ENCODE peak calls at places on chromosomes 13 and 19, in five cellular contexts. One of them, this sample, is unnamed.

GRCh38 chr13:93721483-93721882 is 494.9 kb downstream of the GPC6 start:
- DNase-seq in stomach: no peak
- DNase-seq in breast epithelium: no peak
- DNase-seq in esophagus muscularis mucosa: no peak
- DNase-seq in H1: no peak
- DNase-seq in this sample: no peak

GRCh38 chr13:35460061-35460460 is 16.4 kb downstream of the MAB21L1 start:
- DNase-seq in breast epithelium: no peak
- DNase-seq in H1: no peak
- DNase-seq in esophagus muscularis mucosa: no peak
- DNase-seq in stomach: no peak
- DNase-seq in this sample: no peak

GRCh38 chr19:6579450-6580178 is 11.3 kb downstream of the CD70 start:
- DNase-seq in esophagus muscularis mucosa: no peak
- DNase-seq in breast epithelium: no peak
- DNase-seq in stomach: no peak
- DNase-seq in H1: no peak
- DNase-seq in this sample: no peak

GRCh38 chr13:33355470-33355869 is 69.9 kb upstream of the STARD13 start:
- DNase-seq in breast epithelium: no peak
- DNase-seq in esophagus muscularis mucosa: no peak
- DNase-seq in H1: no peak
- DNase-seq in stomach: no peak
- DNase-seq in this sample: no peak

GRCh38 chr13:38321654-38322053 is 28.0 kb upstream of the UFM1 start:
- DNase-seq in stomach: no peak
- DNase-seq in breast epithelium: no peak
- DNase-seq in esophagus muscularis mucosa: no peak
- DNase-seq in H1: no peak
- DNase-seq in this sample: no peak

GRCh38 chr13:44267966-44268365 is 105.7 kb upstream of the SERP2 start:
- DNase-seq in esophagus muscularis mucosa: no peak
- DNase-seq in stomach: no peak
- DNase-seq in breast epithelium: no peak
- DNase-seq in H1: no peak
- DNase-seq in this sample: no peak

GRCh38 chr19:19627716-19628498 is at the start of gene LPAR2:
- DNase-seq in breast epithelium: peak; percentile 50
- DNase-seq in esophagus muscularis mucosa: no peak
- DNase-seq in stomach: peak; percentile 87
- DNase-seq in H1: no peak
- DNase-seq in this sample: peak; percentile 75

GRCh38 chr19:34639491-34640085 is 37.4 kb downstream of the SCGB2B2 start:
- DNase-seq in esophagus muscularis mucosa: no peak
- DNase-seq in stomach: peak; percentile 60
- DNase-seq in breast epithelium: no peak
- DNase-seq in H1: no peak
- DNase-seq in this sample: no peak

GRCh38 chr19:17076539-17076919 is 952 bp downstream of the MYO9B start:
- DNase-seq in stomach: no peak
- DNase-seq in breast epithelium: no peak
- DNase-seq in H1: no peak
- DNase-seq in esophagus muscularis mucosa: no peak
- DNase-seq in this sample: no peak

GRCh38 chr19:8635422-8635821 is 5.0 kb downstream of the NFILZ start:
- DNase-seq in esophagus muscularis mucosa: no peak
- DNase-seq in stomach: no peak
- DNase-seq in H1: no peak
- DNase-seq in breast epithelium: no peak
- DNase-seq in this sample: no peak

GRCh38 chr13:23966691-23967615 is 69.7 kb upstream of the C1QTNF9B start:
- DNase-seq in breast epithelium: no peak
- DNase-seq in esophagus muscularis mucosa: peak; percentile 29
- DNase-seq in stomach: no peak
- DNase-seq in H1: no peak
- DNase-seq in this sample: no peak

GRCh38 chr13:107413005-107413404 is 802.3 kb downstream of the LIG4 start:
- DNase-seq in H1: no peak
- DNase-seq in esophagus muscularis mucosa: no peak
- DNase-seq in stomach: no peak
- DNase-seq in breast epithelium: no peak
- DNase-seq in this sample: no peak

GRCh38 chr13:80132741-80133601 is 208.0 kb downstream of the SPRY2 start:
- DNase-seq in breast epithelium: peak; percentile 53
- DNase-seq in H1: no peak
- DNase-seq in stomach: peak; percentile 54
- DNase-seq in esophagus muscularis mucosa: no peak
- DNase-seq in this sample: peak; percentile 76

GRCh38 chr13:40206241-40207109 is 460.0 kb downstream of the FOXO1 start:
- DNase-seq in stomach: peak; percentile 46
- DNase-seq in breast epithelium: no peak
- DNase-seq in esophagus muscularis mucosa: no peak
- DNase-seq in H1: no peak
- DNase-seq in this sample: no peak

GRCh38 chr19:28960986-28961705 is 251.8 kb downstream of the UQCRFS1 start:
- DNase-seq in stomach: no peak
- DNase-seq in esophagus muscularis mucosa: no peak
- DNase-seq in H1: no peak
- DNase-seq in breast epithelium: no peak
- DNase-seq in this sample: no peak

GRCh38 chr13:97849305-97849704 is 104.2 kb upstream of the IPO5 start:
- DNase-seq in stomach: no peak
- DNase-seq in esophagus muscularis mucosa: peak; percentile 60
- DNase-seq in H1: no peak
- DNase-seq in breast epithelium: no peak
- DNase-seq in this sample: no peak

GRCh38 chr13:41916173-41916954 is 44.5 kb downstream of the VWA8 start:
- DNase-seq in esophagus muscularis mucosa: no peak
- DNase-seq in H1: no peak
- DNase-seq in stomach: no peak
- DNase-seq in breast epithelium: no peak
- DNase-seq in this sample: no peak

GRCh38 chr13:90717451-90717936 is 630.0 kb upstream of the MIR17HG start:
- DNase-seq in stomach: no peak
- DNase-seq in esophagus muscularis mucosa: no peak
- DNase-seq in breast epithelium: no peak
- DNase-seq in H1: no peak
- DNase-seq in this sample: no peak

GRCh38 chr13:45242070-45242469 is 41.2 kb upstream of the KCTD4 start:
- DNase-seq in esophagus muscularis mucosa: no peak
- DNase-seq in breast epithelium: no peak
- DNase-seq in stomach: no peak
- DNase-seq in H1: no peak
- DNase-seq in this sample: no peak

GRCh38 chr19:33124207-33125098 is 7.5 kb upstream of the WDR88 start:
- DNase-seq in H1: no peak
- DNase-seq in breast epithelium: no peak
- DNase-seq in stomach: no peak
- DNase-seq in esophagus muscularis mucosa: no peak
- DNase-seq in this sample: no peak

GRCh38 chr13:76993021-76993420 is 1.1 kb downstream of the CLN5 start:
- DNase-seq in H1: no peak
- DNase-seq in stomach: no peak
- DNase-seq in esophagus muscularis mucosa: no peak
- DNase-seq in breast epithelium: no peak
- DNase-seq in this sample: no peak

GRCh38 chr19:32876919-32877285 is 7.3 kb upstream of the SLC7A9 start:
- DNase-seq in H1: no peak
- DNase-seq in stomach: no peak
- DNase-seq in esophagus muscularis mucosa: no peak
- DNase-seq in breast epithelium: no peak
- DNase-seq in this sample: no peak

GRCh38 chr19:10278935-10279334 is 7.8 kb upstream of the ICAM4 start:
- DNase-seq in esophagus muscularis mucosa: no peak
- DNase-seq in H1: no peak
- DNase-seq in breast epithelium: no peak
- DNase-seq in stomach: no peak
- DNase-seq in this sample: no peak

GRCh38 chr19:10835089-10835753 is 791 bp downstream of the TMED1 start:
- DNase-seq in H1: no peak
- DNase-seq in esophagus muscularis mucosa: no peak
- DNase-seq in stomach: peak; percentile 100
- DNase-seq in breast epithelium: peak; percentile 27
- DNase-seq in this sample: peak; percentile 84

GRCh38 chr19:35987571-35987896 is 7.5 kb upstream of the SDHAF1 start:
- DNase-seq in stomach: no peak
- DNase-seq in esophagus muscularis mucosa: no peak
- DNase-seq in H1: no peak
- DNase-seq in breast epithelium: no peak
- DNase-seq in this sample: no peak

GRCh38 chr13:111204438-111205177 is 89.5 kb downstream of the ARHGEF7 start:
- DNase-seq in breast epithelium: no peak
- DNase-seq in H1: no peak
- DNase-seq in esophagus muscularis mucosa: no peak
- DNase-seq in stomach: no peak
- DNase-seq in this sample: peak; percentile 50

GRCh38 chr13:35349673-35350278 is 126.7 kb downstream of the MAB21L1 start:
- DNase-seq in H1: no peak
- DNase-seq in esophagus muscularis mucosa: no peak
- DNase-seq in stomach: no peak
- DNase-seq in breast epithelium: no peak
- DNase-seq in this sample: no peak

GRCh38 chr13:47829684-47830083 is 171.4 kb downstream of the SUCLA2 start:
- DNase-seq in H1: no peak
- DNase-seq in breast epithelium: no peak
- DNase-seq in esophagus muscularis mucosa: no peak
- DNase-seq in stomach: no peak
- DNase-seq in this sample: no peak

GRCh38 chr13:59261928-59262488 is 901.7 kb downstream of the DIAPH3 start:
- DNase-seq in stomach: no peak
- DNase-seq in esophagus muscularis mucosa: no peak
- DNase-seq in breast epithelium: no peak
- DNase-seq in H1: no peak
- DNase-seq in this sample: no peak

GRCh38 chr13:104017317-104017716 is 951.1 kb upstream of the SLC10A2 start:
- DNase-seq in H1: no peak
- DNase-seq in esophagus muscularis mucosa: no peak
- DNase-seq in stomach: no peak
- DNase-seq in breast epithelium: no peak
- DNase-seq in this sample: no peak

GRCh38 chr13:27203186-27203585 is 31.6 kb upstream of the USP12 start:
- DNase-seq in esophagus muscularis mucosa: no peak
- DNase-seq in H1: no peak
- DNase-seq in stomach: no peak
- DNase-seq in breast epithelium: no peak
- DNase-seq in this sample: no peak
- H3K27ac ChIP-seq in esophagus muscularis mucosa: no peak overlapping the region
- H3K27ac ChIP-seq in H1: no peak overlapping the region
- H3K27ac ChIP-seq in stomach: no peak overlapping the region
- H3K27ac ChIP-seq in breast epithelium: no peak overlapping the region
- H3K27ac ChIP-seq in this sample: no peak overlapping the region

DNA sequence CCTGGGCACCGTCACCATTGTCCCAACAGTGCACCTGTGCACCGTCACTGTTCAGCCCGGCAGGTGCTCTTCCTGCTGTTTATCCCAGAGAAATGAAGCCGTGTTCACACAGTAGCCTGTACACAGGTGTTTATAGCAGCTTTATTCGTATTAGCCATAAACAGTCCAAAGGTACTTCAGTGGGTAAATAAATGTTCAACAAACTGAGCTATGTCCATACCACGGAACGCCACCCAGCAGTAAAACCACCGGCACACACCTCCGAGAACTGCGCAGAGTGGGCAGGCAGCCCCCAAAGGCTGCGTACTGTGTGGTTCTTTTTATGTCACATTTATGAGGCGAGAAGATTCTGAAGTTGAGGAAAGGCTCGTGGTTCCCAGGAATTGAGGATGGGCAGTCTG is 44.9 kb upstream of the DCUN1D2 start:
- DNase-seq in esophagus muscularis mucosa: no peak
- DNase-seq in breast epithelium: no peak
- DNase-seq in H1: no peak
- DNase-seq in stomach: no peak
- DNase-seq in this sample: no peak
- H3K4me1 ChIP-seq in esophagus muscularis mucosa: peaks cover 7% of the 10 kb centered on the region
- H3K4me1 ChIP-seq in breast epithelium: no peaks in the 10 kb centered on the region
- H3K4me1 ChIP-seq in H1: no peaks in the 10 kb centered on the region
- H3K4me1 ChIP-seq in stomach: no peaks in the 10 kb centered on the region
- H3K4me1 ChIP-seq in this sample: no peaks in the 10 kb centered on the region

GRCh38 chr19:4909172-4909896 is at the start of gene UHRF1:
- DNase-seq in H1: no peak
- DNase-seq in stomach: no peak
- DNase-seq in breast epithelium: no peak
- DNase-seq in esophagus muscularis mucosa: no peak
- DNase-seq in this sample: no peak
- TF ChIP-seq POLR2AphosphoS5 in H1: no peak
- TF ChIP-seq POLR2AphosphoS5 in stomach: no peak
- TF ChIP-seq POLR2AphosphoS5 in breast epithelium: no peak
- TF ChIP-seq POLR2AphosphoS5 in esophagus muscularis mucosa: no peak
- TF ChIP-seq POLR2AphosphoS5 in this sample: no peak

GRCh38 chr19:38773469-38774177 is at the start of gene LGALS7:
- DNase-seq in breast epithelium: no peak
- DNase-seq in esophagus muscularis mucosa: no peak
- DNase-seq in H1: no peak
- DNase-seq in stomach: no peak
- DNase-seq in this sample: peak; percentile 52
- H3K27ac ChIP-seq in breast epithelium: no peak within 1 kb of the TSS
- H3K27ac ChIP-seq in esophagus muscularis mucosa: no peak within 1 kb of the TSS
- H3K27ac ChIP-seq in H1: no peak within 1 kb of the TSS
- H3K27ac ChIP-seq in stomach: no peak within 1 kb of the TSS
- H3K27ac ChIP-seq in this sample: no peak within 1 kb of the TSS

DNA sequence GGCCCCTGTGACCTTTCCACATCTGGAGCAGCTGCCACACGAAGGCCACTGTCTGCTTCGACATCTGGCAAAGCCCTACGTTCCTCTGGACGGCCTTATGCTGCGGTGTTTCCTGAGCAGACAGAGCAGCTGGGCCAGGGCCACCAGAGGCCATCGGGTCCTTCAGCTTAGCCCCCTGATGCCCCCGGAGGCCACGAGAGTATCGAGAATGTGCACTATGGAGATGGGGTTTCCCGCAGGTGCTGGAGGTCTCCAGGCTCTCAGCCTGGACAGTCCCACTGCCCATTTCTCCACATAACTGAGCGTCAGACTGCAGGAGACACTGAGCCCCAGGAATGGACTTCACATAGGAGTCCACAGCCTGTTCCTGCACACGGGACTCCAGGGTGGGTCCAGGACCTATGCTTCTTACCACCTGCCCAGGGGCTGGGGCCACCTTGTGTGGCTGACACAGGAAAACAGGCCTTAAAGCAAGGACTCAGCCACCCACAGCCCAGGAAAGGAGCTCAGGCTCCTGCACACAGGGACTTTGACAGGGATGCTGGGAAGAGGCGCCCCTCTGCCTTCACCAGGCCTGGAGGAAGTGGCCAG is 80.7 kb downstream of the SLC7A1 start:
- DNase-seq in H1: no peak
- DNase-seq in stomach: no peak
- DNase-seq in breast epithelium: no peak
- DNase-seq in esophagus muscularis mucosa: no peak
- DNase-seq in this sample: no peak
- H3K4me1 ChIP-seq in H1: no peaks in the 10 kb centered on the region
- H3K4me1 ChIP-seq in stomach: no peaks in the 10 kb centered on the region
- H3K4me1 ChIP-seq in breast epithelium: no peaks in the 10 kb centered on the region
- H3K4me1 ChIP-seq in esophagus muscularis mucosa: no peaks in the 10 kb centered on the region
- H3K4me1 ChIP-seq in this sample: no peaks in the 10 kb centered on the region